ENCODE peak calls at places on chromosomes 1 and 21, in six cellular contexts. S, O, H, Z, V and A are unnamed samples. For H3K4me1, the result is how much of the 10 kb centered on the place peaks cover.

GRCh38 chr1:245682638-245683376 is 528.0 kb downstream of the KIF26B start:
- DNase-seq in V (no peak), O (no peak), H (no peak), S (no peak), Z (no peak), A (no peak)

GRCh38 chr1:236471653-236472052 is 52.1 kb upstream of the LGALS8 start:
- DNase-seq in S (no peak), H (no peak), V (no peak), Z (no peak), O (no peak), A (no peak)

GRCh38 chr1:49046305-49046704 is 269.6 kb upstream of the BEND5 start:
- DNase-seq in V (no peak), H (no peak), Z (no peak), S (no peak), O (no peak), A (no peak)

GRCh38 chr1:5967351-5968160 is 24.7 kb downstream of the NPHP4 start:
- DNase-seq in O (no peak), S (peak), H (no peak), Z (no peak), V (no peak), A (no peak)

GRCh38 chr21:45471229-45472052 is 66.5 kb downstream of the COL18A1 start:
- DNase-seq in O (no peak), S (peak), H (peak), V (peak), Z (no peak), A (no peak)

GRCh38 chr1:229710746-229711145 is 84.7 kb downstream of the URB2 start:
- DNase-seq in O (no peak), S (no peak), Z (no peak), V (no peak), H (no peak), A (no peak)

GRCh38 chr1:109769335-109770078 is 5.8 kb upstream of the EPS8L3 start:
- DNase-seq in O (peak), Z (no peak), H (peak), S (no peak), V (no peak), A (peak)

GRCh38 chr21:46000182-46000730 is 18.7 kb downstream of the COL6A1 start:
- DNase-seq in Z (peak), H (no peak), V (peak), S (peak), O (peak), A (peak)

GRCh38 chr1:34113887-34114286 is 51.1 kb downstream of the CSMD2 start:
- DNase-seq in S (no peak), H (peak), O (no peak), Z (peak), V (no peak), A (no peak)

GRCh38 chr1:18149113-18149641 is 41.6 kb downstream of the IGSF21 start:
- DNase-seq in Z (peak), V (no peak), H (peak), O (no peak), S (no peak), A (no peak)

GRCh38 chr1:61692155-61692783 is 32.7 kb downstream of the TM2D1 start:
- DNase-seq in V (no peak), H (peak), S (no peak), O (no peak), Z (no peak), A (peak)

GRCh38 chr21:31222142-31222541 is 121.9 kb downstream of the TIAM1 start:
- DNase-seq in O (no peak), V (no peak), H (peak), Z (no peak), S (no peak), A (no peak)

GRCh38 chr21:45306832-45307571 is 19.3 kb upstream of the POFUT2 start:
- DNase-seq in O (peak), Z (no peak), H (no peak), S (peak), V (peak), A (peak)

GRCh38 chr1:6052543-6053205 is 7.0 kb downstream of the KCNAB2 start:
- DNase-seq in O (no peak), H (peak), Z (peak), S (peak), V (no peak), A (peak)

GRCh38 chr1:14323665-14324630 is 274.5 kb upstream of the KAZN start:
- DNase-seq in S (no peak), V (no peak), Z (no peak), O (no peak), H (no peak), A (no peak)

GRCh38 chr1:224615861-224616760 is at the start of gene CNIH3:
- DNase-seq in Z (peak), V (peak), H (peak), O (no peak), S (no peak), A (no peak)

GRCh38 chr1:3610165-3610822 is 1.0 kb downstream of the MEGF6 start:
- DNase-seq in H (no peak), O (no peak), V (peak), S (no peak), Z (peak), A (no peak)

GRCh38 chr21:45365608-45366241 is 39.2 kb upstream of the COL18A1 start:
- DNase-seq in S (no peak), O (no peak), Z (peak), H (peak), V (peak), A (no peak)

GRCh38 chr1:32872189-32872898 is 1.6 kb upstream of the FNDC5 start:
- DNase-seq in S (peak), V (no peak), O (peak), H (peak), Z (peak), A (peak)

GRCh38 chr1:8025061-8025670 is 943 bp downstream of the ERRFI1 start:
- DNase-seq in H (peak), V (no peak), S (no peak), O (no peak), Z (no peak), A (no peak)

GRCh38 chr1:153478047-153478691 is 17.7 kb upstream of the S100A7 start:
- DNase-seq in V (no peak), O (no peak), S (no peak), H (no peak), Z (no peak), A (no peak)

GRCh38 chr1:231679109-231679508 is 52.5 kb downstream of the DISC1 start:
- DNase-seq in H (no peak), V (no peak), O (no peak), S (no peak), Z (peak), A (no peak)

GRCh38 chr1:59596432-59596831 is 218.3 kb upstream of the HOOK1 start:
- DNase-seq in Z (no peak), V (peak), H (peak), S (no peak), O (no peak), A (no peak)

GRCh38 chr21:45975017-45975595 is 6.5 kb upstream of the COL6A1 start:
- DNase-seq in H (peak), V (peak), O (peak), Z (peak), S (peak), A (no peak)

GRCh38 chr1:65440915-65441314 is 20.4 kb downstream of the LEPR start:
- DNase-seq in Z (no peak), O (no peak), S (no peak), V (no peak), H (no peak), A (no peak)

GRCh38 chr1:45543599-45544417 is 6.8 kb upstream of the AKR1A1 start:
- DNase-seq in Z (no peak), O (peak), H (no peak), S (no peak), V (no peak), A (peak)

GRCh38 chr1:19032701-19033515 is 76.4 kb upstream of the IFFO2 start:
- DNase-seq in H (no peak), O (no peak), S (no peak), V (no peak), Z (no peak), A (no peak)

GRCh38 chr21:27759820-27760219 is 792.9 kb upstream of the ADAMTS5 start:
- DNase-seq in S (no peak), Z (peak), O (no peak), H (peak), V (no peak), A (no peak)
- TF ChIP-seq CTCF in S (no peak), Z (peak), O (peak), H (peak), V (no peak), A (no peak)

DNA sequence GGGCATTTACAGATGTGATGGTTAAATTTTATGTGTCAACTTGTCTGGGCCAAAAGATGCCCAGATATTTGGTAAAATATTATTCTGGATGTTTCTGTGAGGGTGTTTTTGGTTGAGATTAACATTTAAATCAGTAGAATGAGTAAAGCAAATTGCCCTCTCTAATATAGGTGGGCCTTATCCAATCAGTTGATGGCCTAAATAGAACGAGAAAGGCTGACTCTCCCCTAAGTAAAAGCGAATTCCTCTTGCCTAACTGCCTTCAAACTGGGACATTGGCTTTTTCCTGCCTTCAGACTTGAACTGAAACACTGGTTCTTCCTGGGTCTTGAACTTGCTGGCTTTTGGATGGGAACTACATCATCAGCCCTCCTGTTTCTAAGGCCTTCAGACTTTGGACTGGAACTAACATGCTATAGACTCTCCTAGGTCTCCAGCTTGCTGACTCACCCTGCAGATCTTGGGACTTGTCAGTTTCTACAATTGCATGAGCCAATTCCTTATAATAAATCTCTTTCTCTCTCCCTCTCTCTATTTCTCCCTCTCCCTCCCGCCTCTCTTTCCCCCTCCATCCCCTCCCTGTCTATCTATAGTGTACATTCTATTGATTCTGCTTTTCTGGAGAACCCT is 10.2 kb upstream of the NAV1 start:
- DNase-seq in H (no peak), Z (no peak), O (no peak), V (no peak), S (no peak), A (no peak)
- H3K4me1 ChIP-seq in H (under half), Z (under half), O (under half), V (under half), S (under half), A (under half)

GRCh38 chr1:111441573-111442192 is 7.4 kb downstream of the WDR77 start:
- DNase-seq in O (no peak), Z (peak), H (peak), V (no peak), S (no peak), A (peak)
- H3K27ac ChIP-seq in O (no peak), Z (no peak), H (no peak), V (no peak), S (no peak), A (no peak)

DNA sequence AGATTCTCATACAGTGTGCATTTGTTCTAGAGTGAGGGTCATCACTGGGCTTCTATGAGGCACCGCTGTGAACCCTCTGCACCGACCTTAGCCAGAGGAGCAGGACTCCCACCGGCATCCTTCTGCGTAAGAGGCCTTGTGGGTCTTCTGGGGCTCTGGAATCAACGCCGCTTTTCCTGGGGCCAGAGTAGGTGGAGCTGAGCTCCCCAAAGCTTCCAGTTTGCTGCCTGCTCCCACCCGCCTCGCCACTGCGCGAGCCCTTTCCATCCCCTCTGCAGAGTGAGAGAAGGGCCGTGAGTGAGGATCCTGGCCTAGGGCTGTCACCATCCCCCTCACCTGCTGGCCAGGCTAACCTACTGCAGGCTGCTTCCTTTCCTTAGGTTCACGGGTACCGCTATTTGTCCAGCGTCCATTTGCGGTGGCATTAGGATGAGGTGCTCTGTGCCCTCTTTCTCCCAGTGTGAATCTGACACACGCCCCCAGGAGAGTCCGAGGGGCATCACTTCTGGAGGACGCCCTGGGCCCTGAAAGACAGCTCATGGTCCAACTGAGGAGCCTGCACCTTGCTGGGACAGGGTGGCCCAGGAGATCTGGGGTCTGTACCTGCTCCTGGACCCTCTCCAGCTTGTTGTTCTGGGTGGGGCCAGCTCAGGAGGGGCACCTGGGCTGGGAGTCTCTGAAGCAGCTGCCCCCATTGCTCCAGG is 36.2 kb downstream of the UMODL1 start:
- DNase-seq in V (no peak), S (no peak), H (peak), O (peak), Z (peak), A (no peak)
- TF ChIP-seq CTCF in V (no peak), S (no peak), H (no peak), O (no peak), Z (no peak), A (no peak)

GRCh38 chr1:26295194-26296138 is 11.0 kb downstream of the UBXN11 start:
- DNase-seq in S (no peak), V (no peak), O (no peak), Z (no peak), H (no peak), A (no peak)

GRCh38 chr1:26297057-26297790 is 9.2 kb downstream of the UBXN11 start:
- DNase-seq in O (no peak), H (no peak), Z (no peak), V (no peak), S (no peak), A (no peak)

GRCh38 chr1:26297791-26298124 is 8.7 kb downstream of the UBXN11 start:
- DNase-seq in O (no peak), H (no peak), Z (no peak), V (no peak), S (no peak), A (no peak)

GRCh38 chr1:26293911-26294463 is 12.4 kb downstream of the UBXN11 start:
- DNase-seq in V (no peak), S (no peak), H (no peak), Z (no peak), O (no peak), A (no peak)

DNA sequence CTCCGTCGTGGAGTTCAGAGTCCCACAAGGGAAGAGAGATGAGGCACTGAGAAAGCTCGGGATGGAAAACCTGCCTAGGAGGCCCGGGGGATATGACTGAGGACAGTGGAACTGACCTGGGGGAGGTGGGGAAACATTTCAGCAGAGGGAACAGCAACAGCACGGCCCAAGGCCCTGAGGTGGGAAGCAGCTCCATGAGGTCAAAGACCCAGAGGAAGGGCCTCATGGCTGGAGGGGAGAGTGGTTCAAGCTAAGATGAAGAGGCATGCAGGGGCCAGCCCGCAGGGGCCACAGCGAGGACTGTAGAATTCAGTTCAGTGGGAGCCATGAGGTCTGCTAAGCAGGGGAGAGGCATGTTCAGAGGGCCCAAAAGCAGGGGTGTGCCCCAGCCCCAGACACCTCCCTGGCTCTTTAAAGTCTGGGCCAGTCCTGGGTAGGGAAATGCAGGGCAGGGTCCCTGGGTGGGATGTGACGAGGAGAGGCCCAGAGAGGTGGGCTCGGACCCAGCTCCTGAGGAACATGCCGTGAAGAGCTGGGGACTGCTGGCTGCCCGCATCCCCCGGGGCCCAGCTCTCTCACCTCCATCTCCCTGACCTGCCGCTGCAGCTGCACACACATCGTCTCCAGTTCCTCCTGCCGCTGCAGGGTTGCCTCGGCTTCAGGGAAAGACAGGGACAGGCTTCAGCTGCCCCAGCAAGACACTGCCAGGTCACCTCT is 9.9 kb downstream of the UBXN11 start:
- DNase-seq in O (no peak), S (no peak), H (no peak), Z (no peak), V (no peak), A (no peak)
- H3K4me1 ChIP-seq in O (under half), S (under half), H (under half), Z (under half), V (under half), A (under half)